ENCODE peak calls at places on chromosomes 3 and 15, in six cellular contexts. N is psoas muscle; R is neuronal stem cell; T is MM.1S; O is CD4-positive, alpha-beta memory T cell; B is stomach. H is an unnamed sample.

GRCh38 chr3:73624363-73625123 is at the start of gene PDZRN3:
- DNase-seq in N (peak), R (peak), T (no peak), O (no peak), B (peak), H (no peak)

GRCh38 chr3:188283347-188283746 is 129.4 kb downstream of the LPP start:
- DNase-seq in N (no peak), R (no peak), T (no peak), O (no peak), B (no peak), H (no peak)

GRCh38 chr3:63942513-63942912 is 30.3 kb upstream of the SCAANT1 start:
- DNase-seq in N (no peak), R (no peak), T (no peak), O (no peak), B (no peak), H (no peak)

GRCh38 chr3:150519026-150519425 is 27.3 kb downstream of the SERP1 start:
- DNase-seq in N (no peak), R (no peak), T (no peak), O (no peak), B (no peak), H (no peak)

GRCh38 chr3:17558565-17558964 is 183.9 kb downstream of the TBC1D5 start:
- DNase-seq in N (no peak), R (no peak), T (no peak), O (no peak), B (no peak), H (no peak)

GRCh38 chr3:129441782-129442181 is 1.8 kb downstream of the IFT122 start:
- DNase-seq in N (no peak), R (no peak), T (no peak), O (no peak), B (no peak), H (no peak)

GRCh38 chr3:37017683-37018082 is 24.4 kb downstream of the MLH1 start:
- DNase-seq in N (no peak), R (no peak), T (no peak), O (no peak), B (no peak), H (no peak)

GRCh38 chr3:157502916-157503620 is at the start of gene VEPH1:
- DNase-seq in N (no peak), R (peak), T (no peak), O (no peak), B (no peak), H (no peak)

GRCh38 chr3:159913712-159914414 is 74.8 kb upstream of the IL12A start:
- DNase-seq in N (no peak), R (no peak), T (no peak), O (no peak), B (no peak), H (no peak)

GRCh38 chr3:101978348-101978747 is 129.0 kb downstream of the NFKBIZ start:
- DNase-seq in N (no peak), R (no peak), T (no peak), O (no peak), B (no peak), H (no peak)

GRCh38 chr3:81914254-81914653 is 152.8 kb upstream of the GBE1 start:
- DNase-seq in N (no peak), R (no peak), T (no peak), O (no peak), B (no peak), H (no peak)

GRCh38 chr3:12629560-12629959 is 34.4 kb downstream of the RAF1 start:
- DNase-seq in N (no peak), R (no peak), T (no peak), O (no peak), B (peak), H (no peak)

GRCh38 chr3:10242182-10243065 is 5.8 kb upstream of the TATDN2 start:
- DNase-seq in N (no peak), R (no peak), T (no peak), O (peak), B (no peak), H (peak)

GRCh38 chr3:3800076-3800448 is 831 bp downstream of the LRRN1 start:
- DNase-seq in N (peak), R (peak), T (no peak), O (no peak), B (peak), H (no peak)

DNA sequence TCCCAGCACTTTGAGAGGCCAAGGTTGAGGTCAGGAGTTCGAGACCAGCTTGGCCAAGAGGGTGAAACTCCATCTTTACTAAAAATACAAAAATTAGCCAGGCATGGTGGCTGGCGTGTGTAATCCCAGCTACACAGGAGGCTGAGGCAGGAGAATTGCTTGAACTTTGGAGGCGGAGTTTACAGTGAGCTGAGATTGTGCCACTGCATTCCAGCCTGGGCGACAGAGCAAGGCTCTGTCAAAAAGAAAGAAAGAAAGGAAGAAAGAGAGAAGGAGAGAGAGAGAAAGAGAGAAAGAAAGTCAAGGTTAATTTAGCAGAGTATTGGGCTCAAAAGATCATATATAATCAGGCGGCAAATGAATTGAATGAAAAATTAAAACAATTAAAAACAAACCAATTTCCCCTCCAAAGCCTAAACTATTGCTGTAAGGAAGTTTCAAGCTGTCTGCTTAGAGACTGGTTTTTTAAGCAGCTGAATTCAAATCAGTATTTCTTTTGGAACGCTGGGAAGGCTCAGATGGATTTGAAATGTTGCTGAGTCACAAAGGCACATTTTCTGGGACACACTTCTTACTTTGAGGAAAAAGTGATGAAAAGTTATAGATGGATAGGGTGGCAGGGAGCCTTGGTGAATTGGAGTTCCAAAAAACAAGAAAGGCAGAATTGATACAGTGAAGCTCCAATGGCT is 81.3 kb upstream of the BHLHE40 start:
- DNase-seq in N (no peak), R (no peak), T (no peak), O (no peak), B (no peak), H (no peak)
- H3K27ac ChIP-seq in N (peak), R (no peak), T (no peak), O (no peak), B (peak), H (no peak)

GRCh38 chr3:171813278-171813896 is 3.1 kb upstream of the PLD1 start:
- DNase-seq in N (no peak), R (no peak), T (no peak), O (no peak), B (no peak), H (no peak)
- H3K27ac ChIP-seq in N (no peak), R (no peak), T (no peak), O (no peak), B (peak), H (no peak)

GRCh38 chr15:71807125-71807629 is 3.2 kb upstream of the NR2E3 start:
- DNase-seq in N (no peak), R (peak), T (no peak), O (no peak), B (no peak), H (no peak)
- H3K27ac ChIP-seq in N (no peak), R (peak), T (no peak), O (no peak), B (no peak), H (no peak)

DNA sequence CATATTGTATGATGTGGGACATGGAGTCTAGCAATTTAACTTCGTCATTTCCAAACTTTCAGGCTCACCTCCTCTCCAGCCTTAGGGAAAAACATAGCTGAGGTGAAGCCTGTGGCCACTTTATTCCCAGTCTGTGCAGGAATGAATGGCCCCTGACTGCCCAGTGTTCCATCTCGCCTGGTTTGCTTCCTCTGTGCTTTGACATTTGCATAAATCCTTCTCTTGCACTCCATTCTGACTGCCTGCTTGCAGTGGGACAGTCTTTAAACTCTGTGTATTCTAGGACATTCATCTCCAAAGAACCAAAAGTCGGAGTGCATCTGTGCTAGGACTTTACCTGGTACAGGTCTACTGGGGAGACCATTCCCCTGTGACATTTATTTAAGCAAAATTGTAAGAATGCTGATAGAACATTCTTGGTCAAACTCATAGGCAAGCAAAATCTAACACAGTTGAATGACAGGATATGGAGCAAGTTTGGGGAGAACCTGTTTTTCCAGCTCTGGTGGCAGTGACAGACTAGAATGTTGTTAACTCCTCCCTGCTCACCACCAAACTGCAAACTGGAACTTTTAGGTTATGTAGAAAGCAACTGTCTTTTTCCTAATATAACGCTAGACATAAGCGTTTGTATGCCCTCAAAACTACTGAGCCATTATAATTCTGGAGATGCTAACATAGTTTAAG is 22.1 kb downstream of the TMED3 start:
- DNase-seq in N (no peak), R (no peak), T (no peak), O (no peak), B (no peak), H (no peak)
- H3K27ac ChIP-seq in N (no peak), R (no peak), T (no peak), O (no peak), B (no peak), H (no peak)

DNA sequence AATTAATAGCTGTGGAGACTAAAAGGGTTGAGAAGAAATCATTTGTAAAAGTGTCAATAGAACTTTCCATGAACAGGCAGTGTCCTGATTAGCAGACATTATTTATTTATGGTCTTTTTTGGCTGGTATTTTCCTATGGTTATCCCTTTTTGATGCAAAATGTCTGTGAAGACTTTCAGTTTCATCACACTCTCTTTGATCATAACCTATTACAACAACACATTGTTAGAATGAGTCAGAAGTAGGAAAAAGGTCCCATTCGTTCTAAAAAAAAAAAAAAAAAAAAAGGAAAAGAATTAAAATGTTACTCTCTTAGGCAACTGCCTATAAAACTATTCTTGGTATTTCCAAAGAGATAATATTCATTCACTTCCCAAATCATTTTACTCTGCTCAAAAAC is 62.1 kb downstream of the SLC49A4 start:
- DNase-seq in N (no peak), R (no peak), T (peak), O (no peak), B (no peak), H (no peak)
- H3K27ac ChIP-seq in N (no peak), R (no peak), T (no peak), O (no peak), B (no peak), H (no peak)

DNA sequence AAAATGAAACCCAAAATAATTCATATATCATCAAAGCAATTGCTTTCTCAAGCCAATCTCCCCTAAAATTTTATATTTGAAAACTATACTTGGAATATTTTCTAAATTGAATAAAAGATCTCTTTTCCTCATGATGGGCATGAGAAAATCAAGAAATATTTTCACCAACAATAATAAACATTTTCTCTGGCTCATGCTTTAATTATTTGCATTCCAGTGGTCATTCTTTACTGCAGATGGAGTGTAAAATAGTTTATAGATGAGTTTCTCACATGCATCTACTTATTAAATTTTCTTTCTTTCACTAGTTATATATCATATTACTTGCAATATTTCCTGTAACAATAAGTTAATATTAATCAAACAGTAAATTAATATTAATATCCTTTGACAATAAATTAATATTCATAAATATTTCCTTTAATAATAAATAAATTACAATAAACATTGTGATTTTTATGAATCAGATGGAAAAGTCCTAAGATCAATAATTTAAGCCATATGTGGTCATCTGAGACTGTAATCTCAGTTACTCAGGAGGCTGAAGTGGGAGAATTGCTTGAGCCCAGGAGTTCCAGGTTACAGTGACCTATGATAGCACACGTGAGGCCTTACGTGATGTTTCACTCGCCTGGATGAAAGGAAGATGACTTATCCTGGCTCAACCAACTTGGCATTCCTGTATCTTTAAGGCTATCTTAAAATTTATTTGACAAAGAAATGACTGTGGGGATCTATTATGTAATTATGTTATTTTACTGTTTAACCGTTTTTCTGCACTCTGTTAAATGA is 958.8 kb downstream of the ZPLD1 start:
- DNase-seq in N (no peak), R (no peak), T (no peak), O (no peak), B (no peak), H (no peak)
- H3K27ac ChIP-seq in N (no peak), R (no peak), T (no peak), O (no peak), B (no peak), H (no peak)

GRCh38 chr3:48692551-48692950 is 6.8 kb upstream of the NCKIPSD start:
- DNase-seq in N (no peak), R (no peak), T (no peak), O (no peak), B (no peak), H (no peak)
- H3K27ac ChIP-seq in N (no peak), R (no peak), T (no peak), O (no peak), B (peak), H (no peak)

GRCh38 chr3:138381950-138382715 is 33.8 kb downstream of the MRAS start:
- DNase-seq in N (peak), R (no peak), T (no peak), O (no peak), B (peak), H (no peak)

GRCh38 chr3:138384971-138385370 is 36.6 kb downstream of the MRAS start:
- DNase-seq in N (no peak), R (no peak), T (no peak), O (no peak), B (no peak), H (no peak)

GRCh38 chr3:138381413-138381901 is 33.1 kb downstream of the MRAS start:
- DNase-seq in N (peak), R (no peak), T (no peak), O (no peak), B (no peak), H (no peak)

GRCh38 chr3:138378990-138379389 is 30.6 kb downstream of the MRAS start:
- DNase-seq in N (no peak), R (no peak), T (no peak), O (no peak), B (no peak), H (no peak)

DNA sequence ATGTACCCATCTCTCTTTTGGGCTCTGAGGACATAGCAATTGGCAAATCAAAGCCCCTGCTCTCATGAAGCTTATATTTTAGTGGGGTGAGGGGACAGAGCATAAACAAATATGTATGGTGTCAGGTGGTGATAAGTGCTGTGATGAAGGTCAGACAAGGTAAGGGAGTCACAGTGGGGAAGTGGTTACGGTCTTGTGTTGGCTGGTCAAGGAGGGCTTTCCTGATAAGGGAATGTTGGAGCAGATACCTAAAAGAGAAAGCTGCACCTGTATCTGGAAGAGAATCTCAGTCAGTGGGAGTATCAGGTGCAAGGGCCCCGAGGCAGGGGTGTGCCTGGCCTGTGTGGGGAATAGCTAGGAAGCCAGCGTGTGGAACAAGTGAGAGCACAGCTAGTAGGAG is 35.3 kb downstream of the MRAS start:
- DNase-seq in N (no peak), R (no peak), T (no peak), O (no peak), B (no peak), H (no peak)
- H3K27ac ChIP-seq in N (no peak), R (no peak), T (no peak), O (no peak), B (no peak), H (no peak)

GRCh38 chr3:137300703-137301102 is 342.9 kb downstream of the IL20RB start:
- DNase-seq in N (no peak), R (no peak), T (peak), O (no peak), B (no peak), H (no peak)

GRCh38 chr3:137294139-137294538 is 336.4 kb downstream of the IL20RB start:
- DNase-seq in N (no peak), R (no peak), T (no peak), O (no peak), B (no peak), H (no peak)

GRCh38 chr3:137295336-137295735 is 337.6 kb downstream of the IL20RB start:
- DNase-seq in N (no peak), R (no peak), T (no peak), O (no peak), B (no peak), H (no peak)

GRCh38 chr3:137293086-137293485 is 335.3 kb downstream of the IL20RB start:
- DNase-seq in N (no peak), R (no peak), T (no peak), O (no peak), B (no peak), H (no peak)

DNA sequence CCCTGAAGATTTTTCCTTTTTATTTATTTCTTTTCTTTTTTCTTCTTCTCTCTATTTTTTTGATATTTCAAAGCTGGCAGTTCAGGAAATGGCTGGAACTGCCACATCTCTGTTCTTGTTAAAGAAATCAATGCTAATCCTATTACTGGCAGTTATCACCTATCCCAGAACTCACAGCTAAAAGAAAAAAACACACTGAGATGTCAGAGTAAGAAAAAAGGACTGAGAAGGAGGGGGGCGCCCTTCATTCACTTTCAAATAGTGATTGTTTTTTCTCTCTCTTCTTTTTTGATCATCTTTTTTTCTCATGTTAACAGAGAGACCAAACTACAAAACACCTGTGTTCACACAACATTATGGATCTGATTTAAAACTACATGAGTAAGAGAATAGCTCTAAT is 337.1 kb downstream of the IL20RB start:
- DNase-seq in N (no peak), R (no peak), T (no peak), O (no peak), B (no peak), H (no peak)
- H3K27ac ChIP-seq in N (no peak), R (no peak), T (no peak), O (no peak), B (no peak), H (no peak)